ENCODE peak calls at places on chromosomes 5 and 9, in seven cellular contexts. T, Q, Z, A, I, M and K are unnamed samples.

GRCh38 chr5:58410441-58410840 is 49.4 kb downstream of the PLK2 start:
- DNase-seq in M (peak; percentile 15), T (no peak), A (no peak), Z (no peak), Q (no peak), I (no peak), K (no peak)

GRCh38 chr9:89661956-89662717 is 57.3 kb downstream of the GADD45G start:
- DNase-seq in Q (peak; percentile 96), I (peak; percentile 97), A (peak; percentile 93), T (no peak), M (no peak), Z (peak; percentile 97), K (peak; percentile 98)

GRCh38 chr5:127858116-127858784 is 155.1 kb downstream of the CCDC192 start:
- DNase-seq in M (no peak), Z (no peak), Q (no peak), I (no peak), A (no peak), T (no peak), K (no peak)

GRCh38 chr9:304106-304505 is 89.4 kb downstream of the DOCK8 start:
- DNase-seq in M (no peak), T (no peak), Z (no peak), A (no peak), I (no peak), Q (no peak), K (no peak)

GRCh38 chr5:148831590-148832565 is 5.5 kb downstream of the ADRB2 start:
- DNase-seq in I (no peak), T (no peak), M (no peak), A (no peak), Z (no peak), Q (no peak), K (no peak)

GRCh38 chr9:96651626-96652025 is 3.5 kb downstream of the PRXL2C start:
- DNase-seq in I (no peak), A (no peak), Z (no peak), M (peak; percentile 27), T (no peak), Q (peak; percentile 31), K (no peak)

GRCh38 chr9:71760901-71761300 is 7.4 kb downstream of the CEMIP2 start:
- DNase-seq in I (no peak), A (peak; percentile 30), M (no peak), Z (no peak), Q (peak; percentile 63), T (no peak), K (no peak)

GRCh38 chr5:179802950-179803562 is 3.6 kb downstream of the MGAT4B start:
- DNase-seq in Z (no peak), I (peak; percentile 64), A (peak; percentile 80), M (no peak), T (no peak), Q (peak; percentile 57), K (no peak)

GRCh38 chr9:136095028-136095494 is at the start of gene NACC2:
- DNase-seq in A (peak; percentile 19), Z (no peak), M (no peak), T (no peak), Q (peak; percentile 38), I (peak; percentile 32), K (no peak)

GRCh38 chr5:14708551-14708950 is 44.0 kb downstream of the OTULIN start:
- DNase-seq in Q (no peak), M (peak; percentile 13), Z (no peak), I (no peak), T (no peak), A (no peak), K (no peak)

GRCh38 chr9:124298646-124299235 is 41.0 kb downstream of the NEK6 start:
- DNase-seq in M (no peak), I (no peak), Q (no peak), T (no peak), Z (no peak), A (no peak), K (no peak)

GRCh38 chr5:154194348-154195329 is 4.1 kb downstream of the GALNT10 start:
- DNase-seq in A (peak; percentile 2), M (no peak), I (no peak), T (no peak), Z (no peak), Q (no peak), K (no peak)

GRCh38 chr5:37071901-37072581 is 177.1 kb downstream of the CPLANE1 start:
- DNase-seq in Q (no peak), A (peak; percentile 17), Z (no peak), M (no peak), T (no peak), I (no peak), K (no peak)